ENCODE peak calls at places on chromosomes 5 and 9, in six cellular contexts. One of them, this sample, is unnamed. For H3K4me1, the result is how much of the 10 kb centered on the place peaks cover.

GRCh38 chr5:112063191-112063590 is 306.2 kb upstream of the NREP start:
- DNase-seq in A549: no peak
- DNase-seq in ovary: no peak
- DNase-seq in body of pancreas: no peak
- DNase-seq in spleen: no peak
- DNase-seq in heart left ventricle: no peak
- DNase-seq in this sample: no peak

GRCh38 chr5:19733612-19734495 is 254.1 kb downstream of the CDH18 start:
- DNase-seq in body of pancreas: no peak
- DNase-seq in spleen: peak
- DNase-seq in A549: no peak
- DNase-seq in heart left ventricle: no peak
- DNase-seq in ovary: no peak
- DNase-seq in this sample: no peak

GRCh38 chr5:147464211-147464610 is 45.7 kb downstream of the DPYSL3 start:
- DNase-seq in A549: peak
- DNase-seq in ovary: no peak
- DNase-seq in spleen: no peak
- DNase-seq in heart left ventricle: no peak
- DNase-seq in body of pancreas: peak
- DNase-seq in this sample: no peak

GRCh38 chr9:88425538-88425950 is 37.3 kb downstream of the SPIN1 start:
- DNase-seq in A549: peak
- DNase-seq in body of pancreas: no peak
- DNase-seq in ovary: no peak
- DNase-seq in spleen: no peak
- DNase-seq in heart left ventricle: no peak
- DNase-seq in this sample: no peak

GRCh38 chr9:121987312-121987711 is 105.8 kb downstream of the TTLL11 start:
- DNase-seq in spleen: no peak
- DNase-seq in A549: no peak
- DNase-seq in heart left ventricle: no peak
- DNase-seq in body of pancreas: no peak
- DNase-seq in ovary: no peak
- DNase-seq in this sample: no peak

GRCh38 chr5:93378073-93378472 is 202.9 kb downstream of the NR2F1-AS1 start:
- DNase-seq in body of pancreas: no peak
- DNase-seq in ovary: no peak
- DNase-seq in A549: no peak
- DNase-seq in heart left ventricle: no peak
- DNase-seq in spleen: no peak
- DNase-seq in this sample: no peak

GRCh38 chr5:156015137-156015536 is 311.8 kb upstream of the SGCD start:
- DNase-seq in A549: no peak
- DNase-seq in heart left ventricle: no peak
- DNase-seq in ovary: no peak
- DNase-seq in spleen: no peak
- DNase-seq in body of pancreas: no peak
- DNase-seq in this sample: no peak

GRCh38 chr9:124849801-124850200 is 3.5 kb upstream of the WDR38 start:
- DNase-seq in heart left ventricle: peak
- DNase-seq in body of pancreas: no peak
- DNase-seq in spleen: no peak
- DNase-seq in A549: peak
- DNase-seq in ovary: no peak
- DNase-seq in this sample: no peak

GRCh38 chr9:249025-249424 is 34.4 kb downstream of the DOCK8 start:
- DNase-seq in spleen: no peak
- DNase-seq in body of pancreas: no peak
- DNase-seq in heart left ventricle: no peak
- DNase-seq in ovary: no peak
- DNase-seq in A549: no peak
- DNase-seq in this sample: no peak

GRCh38 chr5:151079838-151080619 is 805 bp downstream of the TNIP1 start:
- DNase-seq in body of pancreas: no peak
- DNase-seq in A549: peak
- DNase-seq in ovary: no peak
- DNase-seq in heart left ventricle: no peak
- DNase-seq in spleen: peak
- DNase-seq in this sample: no peak

GRCh38 chr9:84123648-84124406 is 143.2 kb downstream of the RMI1 start:
- DNase-seq in spleen: no peak
- DNase-seq in A549: no peak
- DNase-seq in body of pancreas: no peak
- DNase-seq in heart left ventricle: no peak
- DNase-seq in ovary: no peak
- DNase-seq in this sample: no peak

GRCh38 chr9:29001006-29001405 is 1427.7 kb upstream of the C9orf72 start:
- DNase-seq in A549: no peak
- DNase-seq in heart left ventricle: no peak
- DNase-seq in body of pancreas: no peak
- DNase-seq in spleen: no peak
- DNase-seq in ovary: no peak
- DNase-seq in this sample: no peak

GRCh38 chr9:135864447-135865049 is 42.8 kb downstream of the CAMSAP1 start:
- DNase-seq in ovary: peak
- DNase-seq in A549: peak
- DNase-seq in body of pancreas: peak
- DNase-seq in spleen: peak
- DNase-seq in heart left ventricle: peak
- DNase-seq in this sample: peak

GRCh38 chr9:85223506-85224108 is 518.1 kb downstream of the AGTPBP1 start:
- DNase-seq in A549: no peak
- DNase-seq in spleen: no peak
- DNase-seq in ovary: no peak
- DNase-seq in heart left ventricle: no peak
- DNase-seq in body of pancreas: no peak
- DNase-seq in this sample: no peak

GRCh38 chr9:70924380-70924779 is 197.0 kb downstream of the TRPM3 start:
- DNase-seq in ovary: no peak
- DNase-seq in body of pancreas: no peak
- DNase-seq in A549: no peak
- DNase-seq in spleen: no peak
- DNase-seq in heart left ventricle: no peak
- DNase-seq in this sample: no peak

GRCh38 chr5:124655211-124655880 is 91.1 kb downstream of the ZNF608 start:
- DNase-seq in ovary: no peak
- DNase-seq in spleen: no peak
- DNase-seq in body of pancreas: no peak
- DNase-seq in heart left ventricle: no peak
- DNase-seq in A549: peak
- DNase-seq in this sample: no peak

GRCh38 chr9:124266826-124267201 is 9.1 kb downstream of the NEK6 start:
- DNase-seq in A549: no peak
- DNase-seq in ovary: no peak
- DNase-seq in spleen: no peak
- DNase-seq in body of pancreas: no peak
- DNase-seq in heart left ventricle: no peak
- DNase-seq in this sample: no peak

GRCh38 chr9:4366649-4367330 is 66.9 kb upstream of the GLIS3 start:
- DNase-seq in A549: peak
- DNase-seq in spleen: no peak
- DNase-seq in ovary: peak
- DNase-seq in body of pancreas: peak
- DNase-seq in heart left ventricle: no peak
- DNase-seq in this sample: peak

GRCh38 chr5:115544371-115545064 is at the start of gene FEM1C:
- DNase-seq in heart left ventricle: peak
- DNase-seq in ovary: peak
- DNase-seq in spleen: peak
- DNase-seq in body of pancreas: peak
- DNase-seq in A549: peak
- DNase-seq in this sample: peak

GRCh38 chr9:70218767-70219166 is 40.0 kb upstream of the SMC5 start:
- DNase-seq in body of pancreas: no peak
- DNase-seq in spleen: no peak
- DNase-seq in A549: no peak
- DNase-seq in heart left ventricle: no peak
- DNase-seq in ovary: no peak
- DNase-seq in this sample: no peak

GRCh38 chr5:58490397-58491072 is 700 bp upstream of the GAPT start:
- DNase-seq in spleen: peak
- DNase-seq in A549: no peak
- DNase-seq in heart left ventricle: no peak
- DNase-seq in body of pancreas: no peak
- DNase-seq in ovary: no peak
- DNase-seq in this sample: no peak

DNA sequence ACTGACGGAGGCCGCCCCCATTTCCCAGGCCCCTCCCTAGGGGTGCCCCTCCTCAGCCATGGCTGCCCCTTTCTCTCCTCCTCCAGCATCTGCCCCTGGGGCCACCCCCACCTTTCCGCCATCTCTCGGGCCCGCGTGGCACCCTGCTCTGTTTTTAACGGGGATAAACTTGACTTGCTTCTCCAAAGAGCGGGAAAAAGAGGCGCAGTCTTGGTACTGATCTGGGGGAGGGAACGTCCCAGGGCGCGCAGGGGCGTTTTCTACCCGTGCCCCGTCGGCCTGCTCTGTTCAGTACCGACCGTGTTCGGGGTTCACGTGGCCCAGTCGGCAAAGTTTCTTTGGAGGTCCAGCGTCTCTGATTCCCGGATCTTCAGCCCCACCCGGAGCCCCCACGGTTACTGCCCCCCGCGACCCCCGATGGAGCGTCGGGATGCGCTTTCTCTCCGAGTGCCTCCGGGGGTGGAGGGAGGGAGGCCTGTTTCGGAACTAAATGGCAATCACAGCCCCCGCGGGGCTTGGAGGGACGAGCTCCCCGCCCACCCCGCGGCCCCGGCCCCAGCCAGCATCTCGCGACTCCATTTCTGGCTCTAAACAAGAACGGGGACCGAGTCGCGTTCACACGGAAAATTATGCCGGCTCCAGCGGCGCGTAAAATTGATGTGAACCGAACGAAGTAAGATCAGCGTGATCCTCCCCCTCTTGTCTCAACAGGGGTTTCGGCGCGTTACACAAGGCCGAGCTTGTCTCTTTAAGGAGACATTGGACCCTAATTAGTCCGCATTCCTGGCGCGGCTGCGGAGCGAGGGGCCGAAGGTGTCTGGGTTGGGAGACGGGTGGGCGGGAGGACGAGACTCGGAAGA is 1.1 kb upstream of the TLE4 start:
- DNase-seq in spleen: peak
- DNase-seq in ovary: peak
- DNase-seq in A549: peak
- DNase-seq in body of pancreas: no peak
- DNase-seq in heart left ventricle: peak
- DNase-seq in this sample: peak
- H3K4me1 ChIP-seq in spleen: under half
- H3K4me1 ChIP-seq in ovary: under half
- H3K4me1 ChIP-seq in A549: under half
- H3K4me1 ChIP-seq in body of pancreas: under half
- H3K4me1 ChIP-seq in heart left ventricle: under half
- H3K4me1 ChIP-seq in this sample: under half

DNA sequence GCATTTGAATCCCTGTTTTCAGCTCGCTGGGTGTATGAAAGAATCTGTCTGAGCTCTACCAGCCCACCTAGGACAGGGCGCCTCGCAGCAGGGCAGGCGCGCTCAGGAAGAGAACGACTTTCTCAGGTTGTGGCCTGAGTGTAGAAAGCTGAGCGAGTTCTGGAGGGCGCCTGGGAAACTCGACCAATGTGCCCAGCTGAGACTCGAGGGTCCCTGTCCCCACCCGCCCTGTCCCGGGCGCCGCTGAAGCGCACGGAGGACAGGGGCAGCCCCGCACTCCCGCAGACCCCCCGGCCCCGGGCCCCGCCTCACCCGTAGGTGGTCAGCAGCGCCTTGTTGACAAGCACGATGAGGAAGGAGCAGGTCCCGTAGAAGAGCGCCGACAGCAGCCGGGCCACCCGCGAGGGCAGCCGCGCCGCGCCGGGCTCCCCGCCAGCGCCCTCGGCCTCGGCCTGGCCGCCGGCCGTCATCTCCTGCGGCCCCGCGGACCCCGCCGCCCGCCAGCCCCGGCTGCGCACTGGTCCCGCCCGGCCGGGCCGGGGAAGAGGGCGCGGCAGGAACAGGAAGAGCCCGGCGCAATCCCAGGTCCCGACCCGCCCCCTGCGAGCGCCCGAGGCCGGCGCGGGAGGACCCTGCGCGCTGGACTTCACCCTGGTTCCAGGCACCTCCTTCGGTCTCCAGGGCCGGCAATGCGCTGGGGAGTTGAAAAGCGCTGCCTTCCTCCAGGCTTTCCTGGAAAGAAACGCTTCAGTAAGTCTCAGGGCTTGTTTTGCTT is at the start of gene SLC35D2:
- DNase-seq in ovary: peak
- DNase-seq in heart left ventricle: peak
- DNase-seq in spleen: peak
- DNase-seq in A549: peak
- DNase-seq in body of pancreas: peak
- DNase-seq in this sample: peak
- TF ChIP-seq POLR2A in ovary: no peak
- TF ChIP-seq POLR2A in heart left ventricle: no peak
- TF ChIP-seq POLR2A in spleen: no peak
- TF ChIP-seq POLR2A in A549: no peak
- TF ChIP-seq POLR2A in body of pancreas: peak
- TF ChIP-seq POLR2A in this sample: no peak

GRCh38 chr5:61051267-61051666 is 106.3 kb downstream of the NDUFAF2 start:
- DNase-seq in A549: peak
- DNase-seq in ovary: no peak
- DNase-seq in body of pancreas: no peak
- DNase-seq in spleen: no peak
- DNase-seq in heart left ventricle: no peak
- DNase-seq in this sample: no peak
- H3K4me1 ChIP-seq in A549: under half
- H3K4me1 ChIP-seq in ovary: under half
- H3K4me1 ChIP-seq in body of pancreas: under half
- H3K4me1 ChIP-seq in spleen: under half
- H3K4me1 ChIP-seq in heart left ventricle: under half
- H3K4me1 ChIP-seq in this sample: under half

DNA sequence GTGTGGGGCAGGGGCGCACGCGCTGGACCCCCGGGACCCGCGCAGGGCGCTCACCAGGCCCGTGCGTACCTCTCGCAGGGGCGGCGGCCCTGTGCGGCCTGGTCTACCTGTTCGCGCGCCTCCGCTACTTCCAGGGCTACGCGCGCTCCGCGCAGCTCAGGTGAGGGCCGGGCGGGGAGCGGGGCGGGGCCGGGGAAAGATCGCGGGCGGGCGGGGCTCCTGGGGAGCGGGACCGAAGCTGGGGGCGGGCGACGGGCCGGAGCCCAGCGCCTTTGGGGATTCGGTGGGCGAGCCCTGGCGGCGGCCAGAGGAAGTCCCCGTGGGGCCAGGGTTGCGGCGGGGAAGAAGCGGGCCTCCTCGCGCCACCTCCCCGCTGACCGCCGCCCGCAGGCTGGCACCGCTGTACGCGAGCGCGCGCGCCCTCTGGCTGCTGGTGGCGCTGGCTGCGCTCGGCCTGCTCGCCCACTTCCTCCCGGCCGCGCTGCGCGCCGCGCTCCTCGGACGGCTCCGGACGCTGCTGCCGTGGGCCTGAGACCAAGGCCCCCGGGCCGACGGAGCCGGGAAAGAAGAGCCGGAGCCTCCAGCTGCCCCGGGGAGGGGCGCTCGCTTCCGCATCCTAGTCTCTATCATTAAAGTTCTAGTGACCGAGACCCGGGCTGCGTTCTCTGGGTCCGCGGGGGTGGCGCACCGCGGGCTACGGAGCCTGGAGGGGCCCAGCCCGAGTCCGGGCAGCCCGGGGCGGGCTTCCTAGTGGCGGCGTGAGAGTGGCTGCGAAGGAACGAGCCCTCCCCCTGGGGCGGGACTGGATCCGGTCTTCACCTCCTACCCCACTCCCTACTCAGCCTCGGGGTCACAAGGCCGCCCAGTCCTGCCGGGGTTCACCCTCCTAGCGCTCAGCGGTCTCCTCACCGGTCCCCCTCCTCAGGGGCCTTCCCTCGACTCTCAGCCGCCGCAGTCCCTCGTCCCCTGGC is 2.4 kb downstream of the LTC4S start:
- DNase-seq in heart left ventricle: peak
- DNase-seq in body of pancreas: peak
- DNase-seq in spleen: peak
- DNase-seq in ovary: peak
- DNase-seq in A549: peak
- DNase-seq in this sample: peak
- TF ChIP-seq POLR2A in heart left ventricle: no peak
- TF ChIP-seq POLR2A in body of pancreas: peak
- TF ChIP-seq POLR2A in spleen: no peak
- TF ChIP-seq POLR2A in ovary: no peak
- TF ChIP-seq POLR2A in A549: peak
- TF ChIP-seq POLR2A in this sample: no peak